ENCODE peak calls at places on chromosomes 6 and 20, in nine cellular contexts. T is pancreas, W is ascending aorta, P is left ventricle myocardium inferior, U is heart right ventricle, G is lung, J is mammary epithelial cell, K is neural progenitor cell, O is tibial artery. S is an unnamed sample.

GRCh38 chr20:54112221-54112884 is 42.0 kb upstream of the BCAS1 start:
- DNase-seq in P (no peak), J (no peak), U (no peak), T (no peak), G (peak; percentile 74), K (no peak), W (no peak), O (no peak), S (peak; percentile 48)

GRCh38 chr20:62980970-62981369 is 25.8 kb downstream of the BHLHE23 start:
- DNase-seq in K (peak; percentile 69), U (no peak), J (no peak), T (no peak), P (no peak), O (no peak), W (no peak), G (no peak), S (peak; percentile 6)

GRCh38 chr20:20435453-20435852 is 67.5 kb downstream of the INSM1 start:
- DNase-seq in T (no peak), U (no peak), W (no peak), O (no peak), J (no peak), G (no peak), P (no peak), K (peak; percentile 39), S (no peak)

GRCh38 chr6:3394671-3395070 is 62.2 kb downstream of the SLC22A23 start:
- DNase-seq in U (no peak), G (no peak), W (no peak), O (no peak), K (no peak), T (no peak), J (no peak), P (no peak), S (no peak)

GRCh38 chr6:157579467-157580031 is 198.6 kb downstream of the ZDHHC14 start:
- DNase-seq in K (no peak), P (no peak), G (no peak), T (no peak), W (no peak), O (no peak), J (peak; percentile 42), U (no peak), S (no peak)

GRCh38 chr20:5745416-5745968 is 4.7 kb upstream of the SHLD1 start:
- DNase-seq in O (no peak), U (no peak), W (no peak), J (no peak), K (no peak), P (no peak), G (no peak), T (no peak), S (no peak)

GRCh38 chr20:63026582-63027424 is 20.0 kb upstream of the BHLHE23 start:
- DNase-seq in U (no peak), P (peak; percentile 5), K (no peak), G (no peak), O (no peak), T (no peak), J (no peak), W (no peak), S (no peak)

GRCh38 chr6:20202070-20202658 is 10.1 kb downstream of the MBOAT1 start:
- DNase-seq in U (no peak), W (no peak), P (no peak), J (peak; percentile 71), T (no peak), O (no peak), G (no peak), K (no peak), S (peak; percentile 65)

GRCh38 chr20:53943522-53944291 is 126.7 kb downstream of the BCAS1 start:
- DNase-seq in G (no peak), W (no peak), O (no peak), P (no peak), K (no peak), U (peak; percentile 28), J (no peak), T (no peak), S (peak; percentile 50)

GRCh38 chr6:20952605-20953004 is 418.3 kb downstream of the CDKAL1 start:
- DNase-seq in T (no peak), P (no peak), U (peak; percentile 13), K (no peak), G (no peak), J (peak; percentile 87), W (no peak), O (no peak), S (peak; percentile 72)

GRCh38 chr6:17086469-17086868 is 15.4 kb upstream of the STMND1 start:
- DNase-seq in U (peak; percentile 64), J (peak; percentile 59), T (peak; percentile 65), W (no peak), G (peak; percentile 53), P (no peak), O (peak; percentile 25), K (peak; percentile 59), S (peak; percentile 78)

GRCh38 chr20:62571667-62572344 is 70.5 kb upstream of the SLCO4A1 start:
- DNase-seq in K (no peak), W (no peak), P (no peak), O (no peak), T (no peak), G (no peak), J (no peak), U (no peak), S (no peak)

GRCh38 chr6:6455272-6455671 is 133.2 kb upstream of the LY86 start:
- DNase-seq in G (no peak), U (no peak), K (no peak), P (no peak), J (no peak), W (no peak), O (no peak), T (no peak), S (no peak)

GRCh38 chr6:77341058-77341986 is 122.0 kb downstream of the HTR1B start:
- DNase-seq in K (no peak), U (peak; percentile 71), J (no peak), T (peak; percentile 61), G (no peak), W (no peak), O (no peak), P (peak; percentile 53), S (no peak)

GRCh38 chr6:111468329-111469012 is 14.5 kb downstream of the REV3L start:
- DNase-seq in K (no peak), J (peak; percentile 64), P (no peak), U (no peak), T (no peak), O (no peak), W (no peak), G (no peak), S (no peak)

GRCh38 chr20:11229772-11230171 is 556.0 kb upstream of the JAG1 start:
- DNase-seq in T (peak; percentile 39), G (peak; percentile 45), O (peak; percentile 51), J (peak; percentile 98), U (peak; percentile 54), P (peak; percentile 33), K (peak; percentile 37), W (peak; percentile 91), S (peak; percentile 96)

GRCh38 chr6:31669676-31670075 is at the start of gene LY6G5B:
- DNase-seq in P (no peak), K (no peak), U (no peak), O (no peak), T (no peak), W (no peak), G (no peak), J (no peak), S (no peak)

GRCh38 chr6:17120019-17120418 is 18.2 kb downstream of the STMND1 start:
- DNase-seq in P (no peak), W (no peak), T (no peak), J (no peak), U (no peak), K (no peak), G (no peak), O (no peak), S (no peak)

GRCh38 chr6:157220485-157220884 is 102.8 kb downstream of the TMEM242 start:
- DNase-seq in U (no peak), J (no peak), T (no peak), K (no peak), P (no peak), W (no peak), O (no peak), G (no peak), S (no peak)

GRCh38 chr6:34152806-34153565 is 7.1 kb upstream of the GRM4 start:
- DNase-seq in G (no peak), J (no peak), P (no peak), T (no peak), K (no peak), W (peak; percentile 37), U (no peak), O (no peak), S (no peak)

GRCh38 chr20:39576786-39577185 is 614.6 kb downstream of the DHX35 start:
- DNase-seq in G (no peak), T (no peak), O (no peak), P (no peak), J (no peak), W (no peak), U (no peak), K (no peak), S (no peak)

GRCh38 chr6:151723152-151723551 is 84.3 kb upstream of the ESR1 start:
- DNase-seq in G (no peak), W (no peak), J (no peak), K (no peak), U (no peak), T (no peak), O (no peak), P (no peak), S (no peak)

GRCh38 chr20:63704749-63705117 is 3.0 kb downstream of the ARFRP1 start:
- DNase-seq in K (no peak), W (peak; percentile 55), P (no peak), T (no peak), O (no peak), J (no peak), U (no peak), G (no peak), S (no peak)

GRCh38 chr6:105489213-105489525 is 86.3 kb upstream of the PREP start:
- DNase-seq in J (no peak), G (no peak), U (no peak), K (no peak), W (no peak), O (no peak), T (no peak), P (no peak), S (no peak)
- H3K4me3 ChIP-seq in J (no peak overlapping the region), G (no peak overlapping the region), U (no peak overlapping the region), K (no peak overlapping the region), W (no peak overlapping the region), O (no peak overlapping the region), T (no peak overlapping the region), P (peak overlapping the region; percentile 35), S (no peak overlapping the region)

GRCh38 chr6:159608961-159609673 is 83.9 kb downstream of the SOD2 start:
- DNase-seq in O (no peak), T (no peak), K (peak; percentile 52), W (no peak), P (no peak), G (no peak), J (peak; percentile 50), U (no peak), S (peak; percentile 43)
- TF ChIP-seq CTCF in O (no peak), T (no peak), K (peak; percentile 72), W (peak; percentile 30), P (peak; percentile 37), G (no peak), J (peak; percentile 92), U (no peak), S (peak; percentile 71)

GRCh38 chr20:57399587-57400261 is 8.5 kb downstream of the RBM38 start:
- DNase-seq in G (no peak), J (no peak), K (no peak), T (no peak), P (no peak), U (peak; percentile 51), W (no peak), O (no peak), S (no peak)
- H3K4me3 ChIP-seq in G (no peak overlapping the region), J (no peak overlapping the region), K (no peak overlapping the region), T (no peak overlapping the region), P (peak overlapping the region; percentile 38), U (no peak overlapping the region), W (peak overlapping the region; percentile 24), O (no peak overlapping the region), S (no peak overlapping the region)

GRCh38 chr6:116365743-116366142 is 5.0 kb upstream of the DSE start:
- DNase-seq in T (no peak), P (no peak), G (no peak), U (no peak), W (no peak), J (peak; percentile 73), K (no peak), O (no peak), S (no peak)
- TF ChIP-seq CTCF in T (no peak), P (no peak), G (no peak), U (no peak), W (no peak), J (no peak), K (no peak), O (no peak), S (no peak)